ENCODE peak calls at places on chromosomes 1 and 21, in five cellular contexts. Z is DMS153, V is stromal cell of bone marrow, M is bronchial epithelial cell, U is MM.1S. D is an unnamed sample.

GRCh38 chr21:44267655-44268142 is 6.0 kb upstream of the DNMT3L start:
- DNase-seq in U (peak), M (no peak), Z (no peak), V (no peak), D (no peak)

GRCh38 chr1:17925838-17926237 is 170.7 kb downstream of the ACTL8 start:
- DNase-seq in M (no peak), Z (no peak), U (no peak), V (no peak), D (no peak)

GRCh38 chr1:160625725-160626498 is 20.9 kb downstream of the SLAMF1 start:
- DNase-seq in V (no peak), M (no peak), U (no peak), Z (no peak), D (no peak)

GRCh38 chr1:17043676-17044075 is 10.2 kb downstream of the SDHB start:
- DNase-seq in U (no peak), Z (no peak), V (no peak), M (no peak), D (no peak)

GRCh38 chr1:26786437-26787380 is 1.0 kb upstream of the PIGV start:
- DNase-seq in Z (peak), U (peak), V (peak), M (no peak), D (peak)

GRCh38 chr1:175131100-175131499 is 61.5 kb downstream of the KIAA0040 start:
- DNase-seq in U (no peak), M (no peak), Z (no peak), V (no peak), D (no peak)

GRCh38 chr1:203536575-203536974 is 42.6 kb downstream of the OPTC start:
- DNase-seq in U (no peak), M (peak), Z (no peak), V (no peak), D (no peak)

GRCh38 chr21:24032709-24033232 is 1574.5 kb downstream of the MRPL39 start:
- DNase-seq in U (no peak), V (no peak), M (no peak), Z (no peak), D (no peak)

GRCh38 chr1:3822421-3822820 is 26.1 kb upstream of the LRRC47 start:
- DNase-seq in M (no peak), Z (no peak), U (no peak), V (no peak), D (no peak)

GRCh38 chr1:201253906-201254624 is 29.2 kb upstream of the PKP1 start:
- DNase-seq in M (no peak), U (no peak), Z (no peak), V (no peak), D (no peak)

GRCh38 chr1:183590225-183591191 is at the start of gene NCF2:
- DNase-seq in V (no peak), Z (no peak), M (peak), U (peak), D (peak)

GRCh38 chr1:44670751-44671640 is 3.3 kb downstream of the TMEM53 start:
- DNase-seq in U (peak), M (no peak), V (no peak), Z (no peak), D (no peak)

GRCh38 chr1:12466816-12467215 is 151.2 kb downstream of the DHRS3 start:
- DNase-seq in M (no peak), U (no peak), Z (no peak), V (no peak), D (no peak)

GRCh38 chr1:204442376-204443259 is 31.0 kb upstream of the PPP1R15B start:
- DNase-seq in M (no peak), Z (no peak), V (no peak), U (no peak), D (no peak)

GRCh38 chr1:38817958-38818705 is 41.4 kb downstream of the RRAGC start:
- DNase-seq in Z (no peak), M (no peak), U (peak), V (no peak), D (no peak)

GRCh38 chr21:28788030-28788429 is 204.6 kb downstream of the LTN1 start:
- DNase-seq in Z (no peak), M (no peak), V (no peak), U (no peak), D (no peak)

GRCh38 chr1:22105611-22106207 is 37.2 kb downstream of the WNT4 start:
- DNase-seq in M (peak), Z (peak), U (peak), V (peak), D (peak)

GRCh38 chr1:24487455-24487854 is 15.2 kb upstream of the RCAN3 start:
- DNase-seq in M (no peak), U (no peak), V (no peak), Z (no peak), D (no peak)

GRCh38 chr21:31667141-31667540 is 7.6 kb downstream of the SOD1 start:
- DNase-seq in V (no peak), Z (no peak), U (no peak), M (peak), D (no peak)

GRCh38 chr1:96698332-96698983 is 23.1 kb upstream of the PTBP2 start:
- DNase-seq in Z (no peak), V (no peak), U (no peak), M (no peak), D (no peak)

GRCh38 chr1:229119876-229120275 is 151.0 kb upstream of the RAB4A start:
- DNase-seq in U (no peak), V (no peak), Z (no peak), M (no peak), D (no peak)

GRCh38 chr1:37807220-37807554 is 403 bp upstream of the C1orf122 start:
- DNase-seq in Z (no peak), M (peak), V (no peak), U (peak), D (no peak)

GRCh38 chr1:209651148-209651547 is 1.1 kb downstream of the LAMB3 start:
- DNase-seq in V (peak), U (peak), M (peak), Z (no peak), D (peak)

GRCh38 chr1:186775881-186776560 is 52.7 kb upstream of the PLA2G4A start:
- DNase-seq in V (no peak), M (peak), Z (no peak), U (no peak), D (no peak)

GRCh38 chr1:182602945-182603645 is 1.1 kb downstream of the RGS16 start:
- DNase-seq in M (no peak), Z (no peak), U (no peak), V (no peak), D (peak)

GRCh38 chr1:101264699-101265098 is 27.9 kb downstream of the S1PR1 start:
- DNase-seq in V (no peak), M (peak), Z (peak), U (no peak), D (peak)